ENCODE peak calls at places on chromosome X, in ten cellular contexts. H is RWPE1, E is Peyer's patch, A is colonic mucosa, J is GM13976, Q is nephron progenitor cell, D is esophagus squamous epithelium, I is HFF-Myc, O is neural crest cell, P is progenitor cell of endocrine pancreas. N is an unnamed sample.

GRCh38 chrX:68832101-68832416 is 3.2 kb downstream of the EFNB1 start:
- DNase-seq in H (no peak), O (no peak), D (no peak), E (peak; percentile 19), Q (no peak), P (peak; percentile 8), J (peak; percentile 66), I (no peak), A (peak; percentile 52), N (peak; percentile 51)

GRCh38 chrX:20063716-20064351 is 52.9 kb downstream of the MAP7D2 start:
- DNase-seq in I (no peak), D (no peak), Q (no peak), O (no peak), E (no peak), A (no peak), J (no peak), P (no peak), H (no peak), N (no peak)

GRCh38 chrX:42290608-42291007 is 367.3 kb upstream of the CASK start:
- DNase-seq in A (no peak), P (no peak), D (no peak), Q (no peak), J (no peak), I (no peak), E (no peak), H (no peak), O (no peak), N (no peak)

GRCh38 chrX:18406531-18407266 is 18.7 kb upstream of the CDKL5 start:
- DNase-seq in A (no peak), P (no peak), Q (no peak), O (no peak), D (no peak), I (no peak), H (no peak), J (no peak), E (no peak), N (no peak)

GRCh38 chrX:6778547-6779231 is 243.8 kb upstream of the VCX3A start:
- DNase-seq in J (no peak), A (no peak), H (no peak), D (no peak), E (no peak), Q (peak; percentile 2), P (no peak), O (peak; percentile 52), I (no peak), N (no peak)

GRCh38 chrX:79162076-79162475 is 17.6 kb downstream of the GPR174 start:
- DNase-seq in J (no peak), E (no peak), Q (no peak), D (no peak), A (no peak), O (no peak), P (no peak), I (no peak), H (no peak), N (no peak)

GRCh38 chrX:9558615-9559014 is 93.8 kb downstream of the TBL1X start:
- DNase-seq in A (no peak), H (no peak), P (no peak), E (no peak), O (no peak), D (no peak), I (no peak), J (no peak), Q (no peak), N (no peak)

GRCh38 chrX:107025538-107025937 is 25.5 kb upstream of the MORC4 start:
- DNase-seq in I (no peak), A (no peak), Q (peak; percentile 7), O (no peak), H (peak; percentile 21), J (peak; percentile 9), P (no peak), E (no peak), D (no peak), N (no peak)

GRCh38 chrX:124217289-124218251 is 114.9 kb upstream of the TEX13D start:
- DNase-seq in H (peak; percentile 5), P (no peak), Q (peak; percentile 18), J (no peak), D (no peak), A (no peak), I (peak; percentile 22), E (peak; percentile 70), O (peak; percentile 63), N (no peak)

GRCh38 chrX:37509349-37509748 is 62.1 kb upstream of the LANCL3 start:
- DNase-seq in D (no peak), E (no peak), A (no peak), P (no peak), H (no peak), O (no peak), I (no peak), Q (no peak), J (no peak), N (no peak)
- TF ChIP-seq CTCF in D (no peak), E (peak; percentile 25), A (no peak), P (peak; percentile 48), H (no peak), O (peak; percentile 55), I (peak; percentile 21), Q (peak; percentile 44), J (no peak), N (no peak)

GRCh38 chrX:53831662-53832635 is 145.4 kb upstream of the HUWE1 start:
- DNase-seq in Q (peak; percentile 19), E (peak; percentile 30), O (peak; percentile 19), J (peak; percentile 47), I (peak; percentile 2), H (peak; percentile 36), A (peak; percentile 29), P (no peak), D (no peak), N (no peak)
- TF ChIP-seq CTCF in Q (peak; percentile 29), E (peak; percentile 40), O (peak; percentile 61), J (peak; percentile 42), I (peak; percentile 33), H (peak; percentile 45), A (no peak), P (peak; percentile 48), D (no peak), N (no peak)

GRCh38 chrX:15055146-15055930 is 182.1 kb downstream of the MOSPD2 start:
- DNase-seq in I (no peak), D (no peak), A (no peak), H (no peak), E (no peak), Q (no peak), O (no peak), P (no peak), J (no peak), N (no peak)

GRCh38 chrX:15056044-15056443 is 182.8 kb downstream of the MOSPD2 start:
- DNase-seq in Q (no peak), H (no peak), J (no peak), E (no peak), O (no peak), I (no peak), D (no peak), P (no peak), A (no peak), N (no peak)

GRCh38 chrX:15050395-15050794 is 177.2 kb downstream of the MOSPD2 start:
- DNase-seq in J (no peak), I (no peak), E (no peak), P (no peak), A (no peak), H (no peak), O (no peak), Q (no peak), D (no peak), N (no peak)
- TF ChIP-seq CTCF in J (no peak), I (no peak), E (no peak), P (no peak), A (no peak), H (no peak), O (no peak), Q (no peak), D (no peak), N (peak; percentile 25)

DNA sequence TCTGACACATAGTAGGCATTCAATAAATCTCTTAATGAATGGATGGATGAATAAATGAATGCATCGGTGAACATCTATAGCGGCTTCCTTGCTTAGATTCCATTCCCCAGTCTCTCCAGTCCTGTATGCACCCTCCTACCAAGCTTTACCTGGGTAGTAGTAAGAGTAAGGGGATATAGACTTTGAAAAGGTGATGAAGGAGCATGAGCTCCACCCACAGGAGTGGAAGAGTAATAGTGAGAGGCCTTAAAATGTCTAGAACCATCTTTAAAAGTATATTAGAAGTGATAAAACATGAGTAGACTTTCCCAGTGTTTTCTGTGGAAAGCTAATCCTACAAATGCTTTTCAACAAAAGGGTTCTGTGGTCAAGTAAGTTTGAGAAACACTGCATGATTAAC is 35.5 kb upstream of the GPC3 start:
- DNase-seq in J (no peak), Q (no peak), D (no peak), P (no peak), A (no peak), O (no peak), H (no peak), E (no peak), I (no peak), N (no peak)
- TF ChIP-seq CTCF in J (no peak), Q (peak; percentile 24), D (no peak), P (peak; percentile 60), A (no peak), O (no peak), H (no peak), E (no peak), I (no peak), N (no peak)

GRCh38 chrX:71547339-71547738 is 14.4 kb downstream of the OGT start:
- DNase-seq in J (no peak), D (no peak), A (no peak), P (no peak), Q (no peak), O (no peak), H (no peak), I (no peak), E (no peak), N (no peak)
- TF ChIP-seq CTCF in J (no peak), D (no peak), A (no peak), P (no peak), Q (no peak), O (no peak), H (no peak), I (no peak), E (no peak), N (no peak)

DNA sequence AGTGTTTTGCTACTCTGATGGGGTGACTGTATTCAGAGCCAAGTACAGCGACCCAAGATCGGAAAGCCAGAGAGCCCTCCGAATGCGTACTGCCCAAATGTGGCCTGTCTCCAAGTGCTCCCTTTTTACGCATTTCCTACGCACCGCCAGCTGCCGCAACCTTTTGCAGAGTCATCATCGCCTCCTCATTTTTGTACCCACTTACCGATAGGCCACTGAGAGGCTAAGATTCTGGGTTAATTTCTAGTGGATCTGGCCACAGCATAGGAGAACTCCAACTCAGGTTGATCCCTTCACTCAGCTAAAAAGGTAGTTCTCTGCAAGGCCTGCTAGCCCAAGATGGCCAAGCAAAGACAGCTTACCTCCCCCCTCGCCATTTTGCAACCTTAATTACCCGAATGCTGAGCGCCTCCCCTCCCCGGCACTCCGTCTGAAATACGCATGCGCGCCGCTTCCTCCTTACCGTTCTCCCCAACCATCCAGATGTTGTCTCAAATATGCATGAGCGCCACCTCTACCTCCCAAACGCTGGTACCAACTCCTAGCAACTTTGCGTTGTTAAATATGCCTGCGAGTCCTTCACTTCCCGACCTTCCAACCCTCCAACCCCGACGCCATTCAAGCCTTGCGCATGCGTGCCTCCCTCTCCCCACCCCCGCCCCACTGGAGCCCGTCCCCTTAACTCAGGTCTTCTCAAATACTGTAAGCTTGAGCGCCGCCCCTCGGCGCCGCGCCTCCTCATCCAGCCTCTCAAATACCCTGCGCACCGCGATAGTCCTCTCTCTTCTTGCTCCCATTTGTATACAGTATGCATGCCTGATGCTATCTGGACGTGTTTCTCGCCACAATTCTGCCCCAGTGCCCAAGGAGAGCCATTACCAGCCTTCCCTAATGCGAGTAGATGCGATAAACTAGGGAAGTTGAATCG is 11.8 kb upstream of the ZCCHC13 start:
- DNase-seq in J (peak; percentile 78), Q (peak; percentile 81), E (peak; percentile 85), O (peak; percentile 60), A (peak; percentile 89), D (peak; percentile 43), H (peak; percentile 93), P (peak; percentile 54), I (peak; percentile 40), N (peak; percentile 72)
- TF ChIP-seq CTCF in J (peak; percentile 7), Q (no peak), E (no peak), O (no peak), A (no peak), D (no peak), H (peak; percentile 24), P (peak; percentile 25), I (peak; percentile 15), N (no peak)